ENCODE peak calls at places on chromosome 11, in seven cellular contexts. E is K562, Q is HepG2, U is HCT116, R is SK-N-SH, Z is GM12878, L is H1. H is an unnamed sample.

GRCh38 chr11:13929551-13929950 is 33.0 kb upstream of the SPON1 start:
- DNase-seq in L (no peak), R (no peak), Z (no peak), U (no peak), Q (no peak), E (no peak), H (no peak)

GRCh38 chr11:117110294-117110950 is 12.2 kb upstream of the SIK3 start:
- DNase-seq in L (no peak), R (no peak), U (no peak), Q (no peak), Z (no peak), E (no peak), H (no peak)

GRCh38 chr11:68002943-68003845 is 703 bp downstream of the UNC93B1 start:
- DNase-seq in E (peak; percentile 66), R (peak; percentile 70), Z (no peak), U (no peak), Q (no peak), L (peak; percentile 74), H (no peak)

GRCh38 chr11:76234704-76235232 is 28.5 kb upstream of the WNT11 start:
- DNase-seq in R (no peak), U (no peak), Z (no peak), Q (no peak), L (peak; percentile 57), E (no peak), H (no peak)

GRCh38 chr11:7969756-7970646 is 4.8 kb upstream of the NLRP10 start:
- DNase-seq in E (no peak), R (no peak), U (no peak), Q (no peak), Z (no peak), L (no peak), H (peak; percentile 58)

GRCh38 chr11:131546218-131546895 is 175.9 kb downstream of the NTM start:
- DNase-seq in Q (no peak), E (no peak), U (no peak), Z (no peak), L (no peak), R (no peak), H (peak; percentile 32)

GRCh38 chr11:123174196-123175183 is 20.6 kb downstream of the CLMP start:
- DNase-seq in L (no peak), Q (no peak), Z (no peak), E (no peak), U (no peak), R (no peak), H (no peak)

GRCh38 chr11:67576742-67577475 is 6.7 kb upstream of the GSTP1 start:
- DNase-seq in R (peak; percentile 33), L (no peak), U (no peak), Z (no peak), E (peak; percentile 37), Q (no peak), H (no peak)

GRCh38 chr11:86519064-86519911 is 144.6 kb downstream of the CCDC81 start:
- DNase-seq in L (no peak), Z (no peak), Q (no peak), R (no peak), E (no peak), U (no peak), H (no peak)

GRCh38 chr11:130904380-130904779 is 11.9 kb downstream of the SNX19 start:
- DNase-seq in Q (no peak), R (peak; percentile 14), E (peak; percentile 25), L (no peak), U (no peak), Z (no peak), H (no peak)

GRCh38 chr11:133787379-133788103 is 57.8 kb downstream of the SPATA19 start:
- DNase-seq in E (no peak), U (no peak), R (no peak), Z (no peak), L (peak; percentile 82), Q (no peak), H (no peak)

GRCh38 chr11:122853971-122854446 is 15.7 kb downstream of the CRTAM start:
- DNase-seq in Z (no peak), U (peak; percentile 84), Q (peak; percentile 66), L (peak; percentile 53), R (peak; percentile 76), E (peak; percentile 36), H (peak; percentile 77)

GRCh38 chr11:77515063-77515462 is 41.2 kb upstream of the PAK1 start:
- DNase-seq in R (peak; percentile 51), Q (no peak), U (no peak), Z (no peak), L (no peak), E (no peak), H (no peak)

GRCh38 chr11:116199182-116199581 is 573.6 kb downstream of the BUD13 start:
- DNase-seq in U (no peak), Q (no peak), Z (no peak), E (no peak), L (no peak), R (peak; percentile 87), H (no peak)

GRCh38 chr11:129846508-129847335 is 31.1 kb downstream of the TMEM45B start:
- DNase-seq in U (no peak), L (no peak), Z (peak; percentile 17), E (no peak), Q (peak; percentile 83), R (no peak), H (no peak)

GRCh38 chr11:126647735-126648134 is 292.2 kb downstream of the ST3GAL4 start:
- DNase-seq in L (no peak), E (no peak), U (peak; percentile 2), Q (no peak), Z (no peak), R (no peak), H (no peak)

GRCh38 chr11:111719379-111719778 is 46.8 kb downstream of the PPP2R1B start:
- DNase-seq in U (no peak), Q (no peak), E (no peak), R (no peak), Z (no peak), L (no peak), H (no peak)

GRCh38 chr11:75032550-75032935 is 43.8 kb downstream of the NEU3 start:
- DNase-seq in Z (no peak), E (no peak), Q (no peak), L (peak; percentile 27), U (no peak), R (no peak), H (no peak)

GRCh38 chr11:17714356-17714854 is 5.0 kb upstream of the MYOD1 start:
- DNase-seq in Q (no peak), L (peak; percentile 64), U (no peak), Z (no peak), R (no peak), E (no peak), H (no peak)

GRCh38 chr11:69665669-69666068 is 9.5 kb downstream of the LTO1 start:
- DNase-seq in Z (no peak), Q (no peak), R (no peak), L (no peak), E (no peak), U (no peak), H (no peak)

GRCh38 chr11:30435488-30435887 is 112.6 kb downstream of the ARL14EP start:
- DNase-seq in R (no peak), L (no peak), Z (no peak), E (no peak), U (no peak), Q (no peak), H (no peak)

GRCh38 chr11:4569075-4569474 is 12.5 kb upstream of the OR52I2 start:
- DNase-seq in U (no peak), Q (no peak), R (no peak), E (no peak), L (no peak), Z (no peak), H (no peak)

GRCh38 chr11:32259641-32260081 is 168.8 kb downstream of the RCN1 start:
- DNase-seq in Q (no peak), R (no peak), Z (peak; percentile 62), E (no peak), U (no peak), L (no peak), H (no peak)

GRCh38 chr11:117912497-117912896 is 16.7 kb downstream of the TMPRSS13 start:
- DNase-seq in L (no peak), Z (no peak), U (no peak), R (no peak), E (no peak), Q (no peak), H (no peak)

GRCh38 chr11:56841210-56841810 is 92.8 kb upstream of the OR9G4 start:
- DNase-seq in U (peak; percentile 27), Q (peak; percentile 52), L (peak; percentile 62), R (peak; percentile 60), E (peak; percentile 49), Z (peak; percentile 7), H (peak; percentile 51)
- TF ChIP-seq YY1 in U (no peak), Q (no peak), L (no peak), R (no peak), E (no peak), Z (no peak), H (no peak)

DNA sequence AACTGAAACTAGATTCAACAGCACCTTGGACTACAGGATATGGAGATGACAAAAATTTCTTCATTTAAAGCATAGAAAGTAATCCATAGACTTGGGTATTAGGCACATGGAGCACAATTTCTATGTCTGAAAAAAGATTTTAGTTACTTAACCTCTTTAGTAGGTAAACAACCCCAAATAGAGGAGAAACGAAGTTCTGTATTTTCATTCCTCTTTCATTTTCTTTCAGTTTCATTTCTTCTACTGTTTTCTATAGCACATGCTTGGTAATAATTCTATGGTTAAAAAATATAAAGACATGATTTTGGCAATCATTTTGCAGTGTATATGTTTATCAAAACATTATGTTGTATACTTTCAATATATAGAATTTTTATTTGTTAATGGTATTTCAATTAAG is 99.5 kb downstream of the CASP12 start:
- DNase-seq in E (no peak), L (no peak), Q (no peak), Z (no peak), R (no peak), U (no peak), H (no peak)
- TF ChIP-seq YY1 in E (no peak), L (no peak), Q (no peak), Z (no peak), R (no peak), U (no peak), H (no peak)

GRCh38 chr11:120126543-120126942 is 11.4 kb downstream of the TRIM29 start:
- DNase-seq in Q (no peak), L (no peak), R (no peak), U (no peak), Z (no peak), E (peak; percentile 59), H (no peak)
- TF ChIP-seq YY1 in Q (no peak), L (no peak), R (no peak), U (no peak), Z (no peak), E (no peak), H (no peak)

DNA sequence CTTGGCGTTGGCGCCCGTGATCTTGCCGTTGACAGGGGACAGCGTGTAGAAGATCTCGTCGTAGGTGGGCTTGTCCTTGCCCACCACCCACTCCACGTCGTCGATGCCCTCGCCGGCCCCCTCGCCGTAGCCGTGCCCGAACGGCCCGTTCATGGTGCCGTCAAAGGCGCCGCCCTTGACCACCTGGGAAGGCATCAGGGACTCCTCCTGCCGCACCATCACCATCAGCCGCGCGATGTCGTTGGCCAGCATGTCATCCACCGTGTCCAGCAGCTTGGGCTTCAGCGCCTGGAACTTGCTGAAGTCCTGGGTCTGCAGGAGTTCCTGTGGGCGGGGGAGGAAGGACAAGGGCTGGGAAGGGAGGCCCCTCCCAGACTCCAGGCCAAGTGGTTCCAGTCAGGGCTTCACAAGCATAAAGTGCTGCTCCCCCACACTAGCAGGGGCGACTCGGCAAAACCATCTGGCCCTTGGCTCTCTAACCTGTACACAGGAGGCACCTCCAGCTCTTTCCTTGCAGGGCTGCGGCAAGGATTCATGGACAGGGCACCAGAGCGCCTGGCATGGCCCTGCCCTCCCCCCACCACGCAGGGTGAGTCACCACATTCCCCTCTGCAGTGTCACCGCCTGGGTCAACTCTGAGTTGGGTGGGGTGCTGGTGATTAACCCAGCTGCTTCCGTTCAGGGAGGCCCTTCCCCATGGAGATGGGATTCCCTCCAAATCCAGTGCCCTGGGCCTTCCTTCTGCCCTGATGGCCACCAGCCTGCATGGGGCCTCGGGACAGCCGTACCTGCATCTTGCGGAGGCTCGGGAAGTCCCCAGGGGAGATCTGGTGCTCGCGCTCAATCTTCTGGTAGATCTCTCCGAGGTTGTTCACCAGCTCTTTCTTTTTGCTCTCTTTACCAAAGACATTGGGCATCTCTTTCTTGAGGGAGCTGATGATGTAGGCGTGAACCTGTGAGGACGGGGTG is 10.4 kb upstream of the CDC42BPG start:
- DNase-seq in L (no peak), U (peak; percentile 91), E (peak; percentile 80), Z (no peak), Q (peak; percentile 80), R (no peak), H (no peak)
- TF ChIP-seq YY1 in L (no peak), U (peak; percentile 50), E (no peak), Z (no peak), Q (no peak), R (peak; percentile 11), H (no peak)